ENCODE peak calls at places on chromosomes 4 and X, in seven cellular contexts. C is HepG2, F is lower leg skin, T is suprapubic skin, H is heart left ventricle, A is IMR-90, Z is transverse colon. Y is an unnamed sample.

GRCh38 chr4:11908712-11909111 is 480.0 kb upstream of the HS3ST1 start:
- DNase-seq in F (no peak), Z (no peak), T (no peak), C (no peak), H (no peak), A (no peak), Y (no peak)

GRCh38 chrX:72245461-72246089 is 6.7 kb upstream of the ERCC6L start:
- DNase-seq in H (no peak), A (peak), Z (peak), C (peak), F (no peak), T (no peak), Y (peak)

GRCh38 chr4:78510681-78511080 is 40.9 kb upstream of the ANXA3 start:
- DNase-seq in T (no peak), A (no peak), Z (no peak), H (no peak), C (no peak), F (no peak), Y (no peak)

GRCh38 chrX:47802589-47802988 is 34.1 kb upstream of the ZNF81 start:
- DNase-seq in C (peak), Z (no peak), H (no peak), F (no peak), T (no peak), A (peak), Y (no peak)

GRCh38 chr4:21002976-21003375 is 302.7 kb downstream of the PACRGL start:
- DNase-seq in H (no peak), C (no peak), Z (no peak), T (no peak), F (no peak), A (no peak), Y (no peak)

GRCh38 chrX:108271397-108271787 is 166.8 kb downstream of the COL4A6 start:
- DNase-seq in C (no peak), A (no peak), T (no peak), F (no peak), Z (no peak), H (no peak), Y (no peak)

GRCh38 chr4:42428036-42428435 is 30.7 kb downstream of the SHISA3 start:
- DNase-seq in T (no peak), F (no peak), Z (no peak), A (no peak), C (no peak), H (no peak), Y (no peak)

GRCh38 chr4:8695237-8696219 is 103.0 kb downstream of the CPZ start:
- DNase-seq in Z (no peak), H (no peak), F (no peak), C (no peak), T (no peak), A (no peak), Y (peak)

GRCh38 chrX:48896611-48897011 is 957 bp downstream of the TIMM17B start:
- DNase-seq in C (no peak), Z (no peak), H (no peak), T (no peak), A (no peak), F (no peak), Y (no peak)

GRCh38 chr4:167233523-167234387 is 539 bp downstream of the SPOCK3 start:
- DNase-seq in C (no peak), F (no peak), Z (no peak), H (no peak), A (no peak), T (no peak), Y (no peak)
- TF ChIP-seq CTCF in C (no peak), F (no peak), Z (no peak), H (no peak), A (no peak), T (no peak), Y (no peak)

DNA sequence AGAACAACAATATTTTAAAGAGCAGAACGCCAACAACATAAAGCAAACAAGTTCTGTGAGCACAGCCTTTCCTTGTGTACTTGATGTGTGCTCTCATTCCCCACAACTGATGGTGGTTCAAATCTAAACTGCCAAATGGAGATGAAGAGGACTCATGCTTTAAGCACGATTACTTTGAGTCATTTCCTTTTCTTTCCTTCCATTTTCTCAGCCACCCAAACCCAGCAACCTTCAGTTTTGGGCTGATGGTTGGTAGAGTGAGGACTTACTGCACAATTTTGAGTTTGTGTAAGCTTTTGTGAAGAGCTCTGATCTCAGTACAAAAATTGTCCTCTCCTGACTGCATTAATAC is 1.7 kb downstream of the NSD2 start:
- DNase-seq in T (no peak), F (no peak), A (peak), C (no peak), Z (no peak), H (no peak), Y (no peak)
- TF ChIP-seq POLR2A in T (no peak), F (no peak), A (peak), C (no peak), Z (no peak), H (no peak), Y (no peak)

GRCh38 chr4:2284161-2284933 is 22.4 kb upstream of the MXD4 start:
- DNase-seq in T (no peak), A (no peak), Z (no peak), F (no peak), H (peak), C (no peak), Y (no peak)

GRCh38 chr4:2277956-2278355 is 16.0 kb upstream of the MXD4 start:
- DNase-seq in T (no peak), Z (no peak), F (no peak), C (no peak), H (no peak), A (no peak), Y (no peak)

GRCh38 chr4:2281575-2282343 is 19.9 kb upstream of the MXD4 start:
- DNase-seq in H (peak), Z (peak), C (no peak), F (no peak), T (no peak), A (no peak), Y (peak)

GRCh38 chr4:2283199-2283711 is 21.3 kb upstream of the MXD4 start:
- DNase-seq in F (no peak), Z (no peak), T (no peak), C (no peak), A (no peak), H (no peak), Y (no peak)

GRCh38 chr4:2280531-2281300 is 18.8 kb upstream of the MXD4 start:
- DNase-seq in C (no peak), Z (no peak), F (no peak), T (no peak), A (no peak), H (peak), Y (peak)
- TF ChIP-seq CTCF in C (peak), Z (no peak), F (no peak), T (no peak), A (peak), H (no peak), Y (peak)

DNA sequence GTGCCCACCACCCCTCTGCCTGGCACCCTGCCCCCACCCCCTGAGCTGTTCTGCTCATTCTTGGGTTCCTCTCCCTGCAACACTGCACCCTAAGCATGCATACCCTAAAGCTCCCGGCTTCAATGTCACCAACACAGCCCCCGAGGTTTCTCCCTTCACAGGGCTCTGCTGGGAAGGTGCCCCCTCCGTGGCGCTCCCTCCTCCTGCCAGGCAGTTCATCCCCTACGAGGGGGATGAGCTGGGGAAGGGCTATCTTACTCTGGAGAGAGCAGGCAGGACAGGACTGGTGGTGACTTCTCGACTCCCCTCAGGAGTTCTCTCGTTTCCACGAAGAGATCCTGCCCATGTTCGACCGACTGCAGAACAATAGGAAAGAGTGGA is 6.5 kb downstream of the ATP5ME start:
- DNase-seq in F (no peak), T (no peak), C (no peak), H (no peak), Z (no peak), A (no peak), Y (no peak)
- TF ChIP-seq POLR2A in F (no peak), T (no peak), C (no peak), H (no peak), Z (no peak), A (no peak), Y (no peak)

GRCh38 chrX:70454441-70455365 is 10.1 kb downstream of the DLG3 start:
- DNase-seq in T (no peak), C (peak), F (no peak), H (peak), Z (peak), A (peak), Y (peak)
- TF ChIP-seq CTCF in T (peak), C (peak), F (peak), H (peak), Z (peak), A (peak), Y (peak)

DNA sequence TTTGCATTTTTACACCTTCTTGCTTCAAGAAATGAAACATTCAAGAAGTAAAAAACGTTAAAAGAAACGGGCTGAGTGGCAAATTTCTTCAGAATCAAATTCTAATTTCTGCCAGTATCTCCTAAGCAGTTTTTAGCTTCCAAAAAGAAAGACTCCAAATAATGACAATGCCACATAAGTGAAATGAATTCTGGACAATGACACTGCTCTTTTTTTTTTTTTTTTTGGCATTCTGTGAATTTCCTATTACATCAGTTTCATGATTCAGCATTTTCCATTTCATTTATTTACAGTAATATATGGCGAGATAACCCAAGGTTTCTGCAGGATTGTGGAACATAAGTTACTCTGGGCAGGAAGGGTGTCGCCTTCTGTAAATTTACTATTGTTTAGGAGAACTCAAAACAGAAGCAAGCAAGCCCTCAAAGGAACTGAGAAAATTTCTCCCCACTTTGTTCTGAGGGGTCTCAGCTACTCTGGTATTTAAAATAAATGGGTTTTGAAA is 1.3 kb downstream of the SEL1L3 start:
- DNase-seq in H (no peak), A (peak), F (no peak), T (no peak), C (no peak), Z (no peak), Y (no peak)
- TF ChIP-seq POLR2A in H (no peak), A (no peak), F (no peak), T (no peak), C (no peak), Z (no peak), Y (no peak)

GRCh38 chrX:9955506-9955905 is 11.7 kb upstream of the CLDN34 start:
- DNase-seq in C (no peak), T (no peak), F (no peak), Z (no peak), A (peak), H (no peak), Y (no peak)

GRCh38 chrX:9958183-9958582 is 9.0 kb upstream of the CLDN34 start:
- DNase-seq in T (no peak), H (no peak), F (no peak), A (no peak), Z (no peak), C (no peak), Y (no peak)

GRCh38 chrX:9961750-9962149 is 5.4 kb upstream of the CLDN34 start:
- DNase-seq in H (no peak), F (no peak), A (no peak), T (no peak), Z (no peak), C (no peak), Y (no peak)

GRCh38 chrX:9953396-9953795 is 13.8 kb upstream of the CLDN34 start:
- DNase-seq in H (no peak), Z (no peak), F (no peak), C (no peak), A (no peak), T (no peak), Y (no peak)

GRCh38 chrX:9957743-9958142 is 9.4 kb upstream of the CLDN34 start:
- DNase-seq in T (no peak), C (no peak), H (no peak), A (no peak), Z (no peak), F (no peak), Y (no peak)
- TF ChIP-seq CTCF in T (no peak), C (no peak), H (no peak), A (no peak), Z (no peak), F (no peak), Y (no peak)

DNA sequence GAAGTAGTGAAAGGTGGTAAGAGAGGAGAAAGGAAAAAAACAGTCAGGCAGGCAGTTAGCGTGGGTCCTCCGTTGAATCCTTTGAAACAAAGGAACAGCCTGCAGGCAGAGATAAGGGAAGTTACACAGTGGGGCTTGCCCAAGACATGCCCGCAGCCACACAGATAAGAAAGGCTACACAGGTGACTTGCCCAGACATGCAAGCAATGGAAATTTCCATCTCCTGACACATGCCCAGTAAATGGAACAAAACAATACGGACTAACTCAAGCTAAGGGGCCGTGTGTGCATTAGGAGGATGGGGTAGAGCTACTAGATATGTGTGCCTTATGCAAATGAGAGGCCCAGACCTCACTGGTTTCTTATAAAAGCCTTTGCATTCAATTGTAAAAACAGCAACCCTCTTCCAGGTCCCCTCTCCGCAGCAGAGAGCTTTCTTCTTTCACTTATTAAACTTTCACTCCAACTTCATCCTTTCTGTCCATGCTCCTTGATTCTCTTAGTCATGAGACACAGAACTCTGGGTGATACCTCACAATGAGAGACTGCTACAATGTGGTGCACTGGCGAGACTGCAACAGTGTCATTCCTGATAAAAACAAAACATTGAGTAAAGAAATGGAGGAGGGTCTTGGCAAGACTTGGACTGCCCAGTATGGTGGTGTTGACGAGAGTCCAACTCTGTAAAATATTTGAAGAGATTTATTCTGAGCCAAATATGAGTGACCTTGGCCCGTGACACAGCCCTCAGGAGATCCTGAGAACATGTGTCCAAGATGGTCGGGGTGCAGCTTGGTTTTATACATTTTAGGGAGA is 997.4 kb upstream of the PRKX start:
- DNase-seq in H (no peak), A (no peak), Z (no peak), C (peak), T (no peak), F (no peak), Y (peak)
- TF ChIP-seq POLR2A in H (no peak), A (no peak), Z (no peak), C (no peak), T (no peak), F (no peak), Y (no peak)